ENCODE peak calls at places on chromosomes 6 and 20, in seven cellular contexts. G is effector CD4-positive, alpha-beta T cell; J is MV-4-11; O is NCI-H2081; K is RPMI8226; A is cerebellar cortex; E is astrocyte of the cerebellum. B is an unnamed sample.

GRCh38 chr6:149140137-149140909 is 177.2 kb upstream of the TAB2 start:
- DNase-seq in G (peak), J (no peak), O (no peak), K (no peak), A (no peak), E (no peak), B (no peak)

GRCh38 chr6:156633291-156633690 is 143.9 kb upstream of the ARID1B start:
- DNase-seq in G (no peak), J (no peak), O (no peak), K (no peak), A (no peak), E (no peak), B (no peak)

GRCh38 chr6:144055121-144055931 is 40.0 kb downstream of the SF3B5 start:
- DNase-seq in G (peak), J (peak), O (no peak), K (peak), A (no peak), E (peak), B (no peak)

GRCh38 chr6:156080371-156080770 is 624.7 kb upstream of the NOX3 start:
- DNase-seq in G (no peak), J (no peak), O (no peak), K (no peak), A (no peak), E (no peak), B (no peak)

GRCh38 chr6:33981421-33981820 is 164.5 kb downstream of the GRM4 start:
- DNase-seq in G (no peak), J (no peak), O (no peak), K (no peak), A (no peak), E (no peak), B (no peak)

GRCh38 chr20:22916121-22916842 is 118.8 kb upstream of the SSTR4 start:
- DNase-seq in G (no peak), J (no peak), O (no peak), K (no peak), A (no peak), E (no peak), B (no peak)

GRCh38 chr6:96943535-96943934 is 19.0 kb downstream of the KLHL32 start:
- DNase-seq in G (no peak), J (no peak), O (no peak), K (no peak), A (peak), E (no peak), B (no peak)

GRCh38 chr6:144315226-144315980 is 30.3 kb downstream of the UTRN start:
- DNase-seq in G (no peak), J (no peak), O (no peak), K (no peak), A (peak), E (no peak), B (no peak)

GRCh38 chr6:133705731-133706130 is 183.2 kb upstream of the TCF21 start:
- DNase-seq in G (no peak), J (no peak), O (no peak), K (no peak), A (no peak), E (no peak), B (no peak)

GRCh38 chr6:122128445-122128844 is 271.0 kb upstream of the HSF2 start:
- DNase-seq in G (no peak), J (no peak), O (no peak), K (no peak), A (peak), E (no peak), B (no peak)

GRCh38 chr6:30719356-30719755 is 796 bp upstream of the TUBB start:
- DNase-seq in G (no peak), J (no peak), O (peak), K (no peak), A (no peak), E (no peak), B (peak)

GRCh38 chr6:12196326-12196936 is 93.7 kb upstream of the EDN1 start:
- DNase-seq in G (no peak), J (no peak), O (no peak), K (no peak), A (no peak), E (peak), B (no peak)

GRCh38 chr6:72624557-72625160 is 2.8 kb downstream of the KCNQ5 start:
- DNase-seq in G (no peak), J (no peak), O (peak), K (peak), A (no peak), E (no peak), B (peak)

GRCh38 chr6:150868759-150869158 is 3.3 kb downstream of the MTHFD1L start:
- DNase-seq in G (no peak), J (no peak), O (no peak), K (no peak), A (no peak), E (no peak), B (no peak)

B was measured in NCI-H526 treated with DMSO at 0.1 percent for 48 hours.